ENCODE peak calls at places on chromosome 1, in five cellular contexts. S, W, B, Z and T are unnamed samples.

GRCh38 chr1:185059950-185060571 is 14.7 kb downstream of the RNF2 start:
- DNase-seq in Z (no peak), B (no peak), S (no peak), W (no peak), T (no peak)

GRCh38 chr1:55640708-55641473 is 425.7 kb upstream of the USP24 start:
- DNase-seq in W (no peak), S (no peak), B (no peak), Z (peak), T (peak)

GRCh38 chr1:10510520-10511493 is 36.1 kb downstream of the PEX14 start:
- DNase-seq in B (peak), W (no peak), S (peak), Z (peak), T (peak)

GRCh38 chr1:24910751-24911650 is 19.1 kb downstream of the RUNX3 start:
- DNase-seq in Z (no peak), B (no peak), W (no peak), S (peak), T (no peak)

GRCh38 chr1:173491508-173491907 is 14.4 kb downstream of the PRDX6 start:
- DNase-seq in S (no peak), Z (no peak), W (no peak), B (no peak), T (no peak)

GRCh38 chr1:22761821-22762220 is 51.2 kb downstream of the EPHB2 start:
- DNase-seq in Z (no peak), W (no peak), B (no peak), S (no peak), T (no peak)

GRCh38 chr1:6414443-6414844 is 5.3 kb downstream of the HES2 start:
- DNase-seq in B (peak), W (no peak), Z (no peak), S (no peak), T (no peak)

GRCh38 chr1:64745986-64746940 is 1.4 kb downstream of the RAVER2 start:
- DNase-seq in Z (no peak), W (no peak), B (no peak), S (no peak), T (no peak)

GRCh38 chr1:12405325-12406217 is 175.7 kb downstream of the VPS13D start:
- DNase-seq in S (no peak), Z (no peak), W (no peak), B (no peak), T (no peak)

GRCh38 chr1:4699724-4700301 is 45.4 kb downstream of the AJAP1 start:
- DNase-seq in Z (no peak), B (no peak), S (no peak), W (no peak), T (no peak)